ENCODE peak calls at places on chromosomes 7 and 10, in five cellular contexts. P is nephron progenitor cell, T is GF-D8, Z is HEK293T, C is H54. W is an unnamed sample.

GRCh38 chr10:30392564-30392990 is 41.4 kb upstream of the MAP3K8 start:
- DNase-seq in P (peak), T (peak), Z (peak), C (peak), W (peak)

GRCh38 chr7:106068986-106069385 is 43.1 kb downstream of the SYPL1 start:
- DNase-seq in P (no peak), T (no peak), Z (no peak), C (no peak), W (no peak)

GRCh38 chr10:125093199-125093841 is 67.0 kb downstream of the CTBP2 start:
- DNase-seq in P (no peak), T (no peak), Z (no peak), C (no peak), W (no peak)

GRCh38 chr10:71052708-71053107 is 159.7 kb upstream of the UNC5B start:
- DNase-seq in P (no peak), T (no peak), Z (no peak), C (no peak), W (no peak)

GRCh38 chr10:29524720-29525119 is 110.1 kb downstream of the SVIL start:
- DNase-seq in P (no peak), T (no peak), Z (no peak), C (no peak), W (no peak)

GRCh38 chr10:124594240-124594639 is 132.6 kb downstream of the LHPP start:
- DNase-seq in P (no peak), T (no peak), Z (no peak), C (no peak), W (no peak)

GRCh38 chr10:110872145-110872983 is 636 bp downstream of the PDCD4 start:
- DNase-seq in P (peak), T (peak), Z (peak), C (peak), W (peak)

GRCh38 chr7:101870361-101871062 is 53.1 kb downstream of the CUX1 start:
- DNase-seq in P (no peak), T (no peak), Z (no peak), C (no peak), W (no peak)

GRCh38 chr10:96618648-96619047 is 31.8 kb upstream of the TM9SF3 start:
- DNase-seq in P (no peak), T (no peak), Z (no peak), C (no peak), W (no peak)

GRCh38 chr7:27095897-27096755 is at the start of gene HOXA1:
- DNase-seq in P (peak), T (peak), Z (peak), C (peak), W (peak)

GRCh38 chr7:52085610-52086009 is 769.0 kb upstream of the COBL start:
- DNase-seq in P (no peak), T (no peak), Z (no peak), C (no peak), W (no peak)

GRCh38 chr7:151248191-151249033 is at the start of gene SMARCD3:
- DNase-seq in P (peak), T (no peak), Z (peak), C (no peak), W (no peak)

GRCh38 chr10:31926765-31927596 is 1.6 kb downstream of the ARHGAP12 start:
- DNase-seq in P (peak), T (no peak), Z (no peak), C (no peak), W (no peak)

GRCh38 chr7:45117582-45117981 is 6.1 kb upstream of the TBRG4 start:
- DNase-seq in P (no peak), T (no peak), Z (no peak), C (no peak), W (no peak)

GRCh38 chr10:99630439-99630838 is 10.2 kb upstream of the SLC25A28 start:
- DNase-seq in P (no peak), T (peak), Z (no peak), C (no peak), W (no peak)

GRCh38 chr10:106435081-106435480 is 729.4 kb downstream of the SORCS1 start:
- DNase-seq in P (no peak), T (no peak), Z (no peak), C (no peak), W (no peak)

GRCh38 chr7:27810186-27810585 is 70.2 kb downstream of the TAX1BP1 start:
- DNase-seq in P (no peak), T (no peak), Z (no peak), C (no peak), W (no peak)

W was measured in naive thymus-derived CD4-positive, alpha-beta T cell.